ENCODE peak calls at places on chromosomes 4 and X, in six cellular contexts. H is HL-60, N is memory B cell, U is mesenchymal stem cell, E is GM03348, V is ACHN. K is an unnamed sample.

GRCh38 chr4:56757821-56758400 is 63.6 kb downstream of the SPINK2 start:
- DNase-seq in V (peak), U (peak), H (peak), E (peak), N (peak), K (peak)

GRCh38 chr4:5710065-5710961 is 688 bp upstream of the EVC start:
- DNase-seq in E (peak), V (peak), U (peak), N (no peak), H (no peak), K (peak)

GRCh38 chr4:139622856-139623255 is 42.8 kb upstream of the MGST2 start:
- DNase-seq in V (no peak), H (no peak), U (no peak), E (no peak), N (no peak), K (no peak)

GRCh38 chr4:38091636-38092035 is 131.4 kb downstream of the PTTG2 start:
- DNase-seq in E (peak), V (no peak), N (no peak), U (no peak), H (no peak), K (no peak)

GRCh38 chrX:47227334-47227583 is 5.5 kb upstream of the USP11 start:
- DNase-seq in U (no peak), V (no peak), N (no peak), H (no peak), E (no peak), K (no peak)

GRCh38 chrX:150482537-150483217 is 85.7 kb upstream of the MTM1 start:
- DNase-seq in V (peak), U (peak), H (no peak), E (peak), N (no peak), K (peak)

GRCh38 chrX:150234126-150234525 is 129.0 kb upstream of the MAMLD1 start:
- DNase-seq in V (no peak), U (no peak), E (no peak), N (no peak), H (no peak), K (no peak)

GRCh38 chrX:2684256-2684655 is 6.8 kb upstream of the CD99 start:
- DNase-seq in H (no peak), E (no peak), N (no peak), U (no peak), V (no peak), K (no peak)

GRCh38 chr4:85474818-85475630 is at the start of gene ARHGAP24:
- DNase-seq in N (peak), H (peak), V (no peak), U (peak), E (peak), K (peak)

GRCh38 chr4:173001571-173001970 is 167.0 kb upstream of the GALNT7 start:
- DNase-seq in E (no peak), N (no peak), V (no peak), U (peak), H (no peak), K (no peak)

GRCh38 chr4:24912252-24913098 is at the start of gene CCDC149:
- DNase-seq in H (peak), U (peak), N (no peak), E (peak), V (peak), K (peak)

GRCh38 chrX:57282568-57282967 is 3.9 kb upstream of the FAAH2 start:
- DNase-seq in U (no peak), H (no peak), N (no peak), E (no peak), V (no peak), K (no peak)

GRCh38 chr4:168607215-168607614 is 110.4 kb downstream of the PALLD start:
- DNase-seq in N (no peak), E (no peak), U (no peak), V (no peak), H (no peak), K (no peak)

GRCh38 chr4:51865717-51866116 is 22.8 kb downstream of the DCUN1D4 start:
- DNase-seq in E (no peak), U (no peak), N (no peak), V (no peak), H (no peak), K (no peak)

GRCh38 chrX:73851014-73852009 is 288.3 kb downstream of the CHIC1 start:
- DNase-seq in V (no peak), H (no peak), E (no peak), U (no peak), N (no peak), K (no peak)

GRCh38 chr4:39544580-39545315 is 17.5 kb upstream of the UGDH start:
- DNase-seq in H (no peak), E (peak), V (no peak), N (no peak), U (peak), K (no peak)

K was measured in hepatocyte.